ENCODE peak calls at places on chromosome 12, in five cellular contexts. I, H, M, U and Y are unnamed samples.

GRCh38 chr12:25276199-25276937 is 25.6 kb upstream of the KRAS start:
- DNase-seq in I (no peak), H (no peak), M (no peak), U (peak; percentile 76), Y (peak; percentile 48)

GRCh38 chr12:229441-230191 is 15.7 kb upstream of the SLC6A12 start:
- DNase-seq in I (no peak), H (no peak), M (no peak), U (no peak), Y (no peak)

GRCh38 chr12:65055874-65056273 is 65.2 kb downstream of the WIF1 start:
- DNase-seq in I (no peak), H (no peak), M (no peak), U (no peak), Y (no peak)

GRCh38 chr12:63068857-63069442 is 82.1 kb downstream of the AVPR1A start:
- DNase-seq in I (no peak), H (peak; percentile 23), M (no peak), U (peak; percentile 64), Y (no peak)

GRCh38 chr12:39912211-39912980 is 193.5 kb downstream of the SLC2A13 start:
- DNase-seq in I (peak; percentile 28), H (no peak), M (no peak), U (no peak), Y (no peak)

GRCh38 chr12:128951448-128951847 is 98.2 kb downstream of the GLT1D1 start:
- DNase-seq in I (no peak), H (no peak), M (no peak), U (no peak), Y (no peak)

GRCh38 chr12:100156731-100157426 is 14.2 kb upstream of the BLTP3B start:
- DNase-seq in I (no peak), H (no peak), M (no peak), U (no peak), Y (no peak)

GRCh38 chr12:90058721-90059120 is 350.1 kb upstream of the ATP2B1 start:
- DNase-seq in I (no peak), H (no peak), M (no peak), U (peak; percentile 78), Y (no peak)

GRCh38 chr12:25590021-25590721 is 37.1 kb upstream of the LMNTD1 start:
- DNase-seq in I (no peak), H (no peak), M (no peak), U (no peak), Y (no peak)

GRCh38 chr12:32217354-32218310 is 111.0 kb downstream of the BICD1 start:
- DNase-seq in I (no peak), H (no peak), M (no peak), U (peak; percentile 37), Y (no peak)

GRCh38 chr12:112824701-112825100 is 33.2 kb downstream of the RPH3A start:
- DNase-seq in I (no peak), H (no peak), M (no peak), U (no peak), Y (no peak)

GRCh38 chr12:112833939-112834338 is 42.4 kb downstream of the RPH3A start:
- DNase-seq in I (no peak), H (no peak), M (no peak), U (no peak), Y (no peak)

GRCh38 chr12:67747869-67748760 is 99.6 kb downstream of the DYRK2 start:
- DNase-seq in I (no peak), H (no peak), M (no peak), U (peak; percentile 41), Y (no peak)

GRCh38 chr12:120439646-120440247 is 1.8 kb downstream of the COX6A1 start:
- DNase-seq in I (peak; percentile 22), H (peak; percentile 71), M (peak; percentile 35), U (peak; percentile 63), Y (peak; percentile 66)

GRCh38 chr12:62438098-62438692 is 28.4 kb upstream of the MON2 start:
- DNase-seq in I (no peak), H (peak; percentile 64), M (peak; percentile 33), U (peak; percentile 65), Y (no peak)

GRCh38 chr12:50127546-50127945 is 15.5 kb downstream of the COX14 start:
- DNase-seq in I (no peak), H (no peak), M (no peak), U (no peak), Y (no peak)

GRCh38 chr12:94753071-94753779 is 102.9 kb upstream of the TMCC3 start:
- DNase-seq in I (no peak), H (no peak), M (peak; percentile 40), U (peak; percentile 39), Y (no peak)

GRCh38 chr12:16473610-16474326 is 126.3 kb downstream of the MGST1 start:
- DNase-seq in I (no peak), H (no peak), M (no peak), U (peak; percentile 37), Y (no peak)

GRCh38 chr12:99746538-99746937 is 99.0 kb downstream of the GARIN6 start:
- DNase-seq in I (no peak), H (no peak), M (no peak), U (no peak), Y (no peak)

GRCh38 chr12:88298761-88299242 is 156.7 kb downstream of the TMTC3 start:
- DNase-seq in I (no peak), H (no peak), M (no peak), U (no peak), Y (no peak)

GRCh38 chr12:42129595-42130204 is 15.0 kb downstream of the GXYLT1 start:
- DNase-seq in I (no peak), H (peak; percentile 46), M (no peak), U (peak; percentile 79), Y (no peak)

GRCh38 chr12:131988054-131988796 is 38.5 kb downstream of the EP400 start:
- DNase-seq in I (no peak), H (no peak), M (no peak), U (no peak), Y (no peak)

GRCh38 chr12:132389066-132389465 is 59.7 kb upstream of the GALNT9 start:
- DNase-seq in I (no peak), H (no peak), M (no peak), U (no peak), Y (no peak)

GRCh38 chr12:118880745-118881144 is 100.6 kb upstream of the SRRM4 start:
- DNase-seq in I (no peak), H (no peak), M (no peak), U (no peak), Y (no peak)

GRCh38 chr12:109111775-109112491 is 4.5 kb upstream of the ACACB start:
- DNase-seq in I (peak; percentile 77), H (peak; percentile 64), M (peak; percentile 80), U (peak; percentile 70), Y (no peak)

GRCh38 chr12:94305293-94305957 is 154.2 kb downstream of the CEP83 start:
- DNase-seq in I (no peak), H (no peak), M (no peak), U (peak; percentile 91), Y (no peak)

GRCh38 chr12:108768591-108769500 is 37.5 kb upstream of the CORO1C start:
- DNase-seq in I (peak; percentile 64), H (peak; percentile 31), M (no peak), U (no peak), Y (no peak)

GRCh38 chr12:51959211-51959610 is 7.7 kb downstream of the ACVR1B start:
- DNase-seq in I (no peak), H (no peak), M (no peak), U (peak; percentile 59), Y (no peak)

GRCh38 chr12:62484234-62484633 is 17.6 kb downstream of the MON2 start:
- DNase-seq in I (no peak), H (no peak), M (no peak), U (no peak), Y (no peak)

GRCh38 chr12:24554612-24555300 is 394.1 kb downstream of the BCAT1 start:
- DNase-seq in I (peak; percentile 8), H (no peak), M (no peak), U (no peak), Y (no peak)

GRCh38 chr12:70849265-70849960 is 71.1 kb downstream of the PTPRR start:
- DNase-seq in I (no peak), H (no peak), M (no peak), U (peak; percentile 25), Y (no peak)
- TF ChIP-seq CTCF in I (no peak), H (no peak), M (no peak), U (peak; percentile 30), Y (peak; percentile 20)

DNA sequence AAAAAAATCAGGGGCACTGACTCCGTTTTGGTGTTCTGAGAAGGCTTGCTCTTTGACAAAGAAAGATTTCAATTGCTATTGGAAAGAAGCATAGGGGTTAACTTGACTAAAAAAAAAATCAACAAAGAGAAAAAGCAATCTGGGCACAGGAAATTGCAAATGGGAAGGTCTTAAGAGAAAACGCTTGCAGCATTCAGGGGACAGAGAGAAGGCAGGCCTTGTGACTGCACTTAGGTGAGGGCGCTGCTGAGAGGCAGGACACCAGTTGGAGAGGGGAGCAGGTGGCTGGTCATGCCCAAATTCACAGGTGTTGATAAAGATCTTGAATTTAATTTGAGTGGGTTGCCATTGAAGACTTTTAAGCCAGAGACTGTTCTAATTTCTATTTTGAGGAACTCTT is 4.2 kb downstream of the FAR2 start:
- DNase-seq in I (no peak), H (no peak), M (no peak), U (no peak), Y (no peak)
- TF ChIP-seq CTCF in I (no peak), H (no peak), M (no peak), U (no peak), Y (no peak)

DNA sequence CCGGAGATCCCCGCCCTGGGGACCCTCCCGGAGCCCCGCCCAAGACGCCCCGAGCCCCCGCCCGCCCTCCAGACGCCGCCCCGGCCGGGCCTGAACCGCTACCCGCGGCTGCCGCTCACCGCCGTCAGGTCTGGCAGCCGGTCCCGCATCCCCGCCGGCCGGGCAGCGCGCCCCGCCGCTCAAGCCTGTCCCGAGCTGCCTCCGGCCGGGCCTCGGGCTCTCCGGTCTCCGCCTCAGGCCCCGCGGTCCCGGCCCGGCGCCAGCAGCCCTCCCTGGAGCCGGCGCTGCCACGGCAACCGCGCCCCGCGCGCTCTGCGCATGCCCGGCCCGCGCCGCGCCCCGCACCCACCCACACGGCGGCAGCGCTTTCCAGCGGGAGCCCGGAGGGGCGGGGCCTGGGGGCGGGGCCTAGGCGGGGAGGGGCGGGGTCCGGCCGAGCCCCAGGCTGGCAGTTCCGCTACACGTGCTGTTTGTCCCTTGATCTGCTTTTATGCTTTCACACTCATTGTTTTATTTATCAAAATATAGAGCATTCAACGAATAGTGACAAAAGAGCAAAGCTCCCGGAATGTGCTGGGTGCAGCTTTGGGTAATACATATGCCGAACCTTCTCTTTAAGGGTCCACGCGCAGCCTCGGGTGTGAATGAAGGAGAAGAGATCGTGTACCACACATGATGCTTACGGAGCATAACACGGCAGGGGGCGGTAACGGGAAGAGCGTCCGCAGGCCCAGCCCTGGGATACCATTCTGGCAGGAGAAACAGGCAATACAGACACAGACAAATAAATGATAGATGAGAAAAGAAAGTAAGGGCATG is at the start of gene STX2:
- DNase-seq in I (peak; percentile 93), H (peak; percentile 92), M (peak; percentile 93), U (peak; percentile 83), Y (peak; percentile 87)
- TF ChIP-seq CTCF in I (no peak), H (no peak), M (peak; percentile 34), U (peak; percentile 49), Y (no peak)

GRCh38 chr12:53097207-53097563 is 282 bp upstream of the IGFBP6 start:
- DNase-seq in I (no peak), H (no peak), M (peak; percentile 68), U (peak; percentile 49), Y (no peak)

GRCh38 chr12:53096761-53097160 is 706 bp upstream of the IGFBP6 start:
- DNase-seq in I (no peak), H (no peak), M (peak; percentile 55), U (peak; percentile 13), Y (no peak)

GRCh38 chr12:53098354-53098981 is 1.0 kb downstream of the IGFBP6 start:
- DNase-seq in I (no peak), H (no peak), M (peak; percentile 65), U (peak; percentile 64), Y (no peak)

GRCh38 chr12:53098982-53099651 is 1.6 kb downstream of the IGFBP6 start:
- DNase-seq in I (peak; percentile 94), H (peak; percentile 85), M (peak; percentile 95), U (peak; percentile 95), Y (peak; percentile 85)

GRCh38 chr12:53097564-53098353 is at the start of gene IGFBP6:
- DNase-seq in I (peak; percentile 79), H (peak; percentile 53), M (peak; percentile 77), U (peak; percentile 52), Y (peak; percentile 69)
- TF ChIP-seq CTCF in I (no peak), H (no peak), M (no peak), U (no peak), Y (no peak)